ENCODE peak calls at places on chromosomes 6 and 20, in nine cellular contexts. V, T, O, K, E, U, H, S and Y are unnamed samples.
A peak's percentile ranks its signal among the peaks of the same experiment; 100 is the strongest.

GRCh38 chr20:15163632-15164031 is 826.2 kb upstream of the FLRT3 start:
- DNase-seq in V (no peak), S (no peak), H (no peak), E (no peak), U (no peak), O (no peak), T (no peak), K (no peak), Y (no peak)

GRCh38 chr20:37071481-37071911 is 24.3 kb downstream of the RBL1 start:
- DNase-seq in O (peak; percentile 40), V (no peak), U (no peak), K (no peak), E (no peak), T (peak; percentile 24), H (no peak), S (peak; percentile 67), Y (no peak)

GRCh38 chr6:142822882-142823578 is 121.9 kb downstream of the HIVEP2 start:
- DNase-seq in H (no peak), O (no peak), U (no peak), S (no peak), V (no peak), E (no peak), T (no peak), K (no peak), Y (no peak)

GRCh38 chr6:17334265-17334664 is 53.1 kb downstream of the RBM24 start:
- DNase-seq in V (no peak), T (no peak), O (no peak), H (no peak), E (no peak), S (peak; percentile 70), K (no peak), U (no peak), Y (no peak)

GRCh38 chr20:3797592-3798404 is 1.7 kb downstream of the CDC25B start:
- DNase-seq in T (no peak), S (peak; percentile 67), K (no peak), E (no peak), O (no peak), U (no peak), H (no peak), V (no peak), Y (no peak)

GRCh38 chr20:57464642-57465211 is 60.2 kb downstream of the CTCFL start:
- DNase-seq in K (no peak), E (no peak), S (no peak), U (no peak), T (no peak), H (no peak), O (no peak), V (no peak), Y (no peak)

GRCh38 chr6:63764318-63764916 is 128.8 kb downstream of the PHF3 start:
- DNase-seq in V (no peak), E (no peak), S (peak; percentile 52), O (peak; percentile 1), U (no peak), H (peak; percentile 61), K (no peak), T (peak; percentile 5), Y (peak; percentile 49)

GRCh38 chr6:152124432-152125074 is 317.1 kb downstream of the ESR1 start:
- DNase-seq in U (no peak), V (no peak), E (no peak), O (peak; percentile 38), S (peak; percentile 75), K (no peak), H (peak; percentile 47), T (no peak), Y (no peak)